ENCODE peak calls at places on chromosomes 6 and 20, in four cellular contexts. L, M, R and J are unnamed samples.

GRCh38 chr6:26457407-26457795 is 354 bp upstream of the BTN2A1 start:
- DNase-seq in L (no peak), M (peak), R (peak), J (no peak)

GRCh38 chr6:157066781-157067491 is 256.4 kb downstream of the TMEM242 start:
- DNase-seq in L (no peak), M (no peak), R (no peak), J (no peak)

GRCh38 chr6:45951771-45952529 is 63.7 kb downstream of the CLIC5 start:
- DNase-seq in L (no peak), M (no peak), R (no peak), J (no peak)

GRCh38 chr6:5866547-5867051 is 140.1 kb downstream of the NRN1 start:
- DNase-seq in L (no peak), M (no peak), R (peak), J (no peak)

GRCh38 chr6:136717297-136717990 is 74.8 kb downstream of the MAP3K5 start:
- DNase-seq in L (no peak), M (no peak), R (no peak), J (no peak)

GRCh38 chr20:39893013-39893685 is 795.9 kb downstream of the MAFB start:
- DNase-seq in L (peak), M (no peak), R (no peak), J (no peak)

GRCh38 chr6:70954750-70955149 is 2.1 kb downstream of the B3GAT2 start:
- DNase-seq in L (no peak), M (no peak), R (no peak), J (no peak)

GRCh38 chr6:154252676-154253075 is 103.9 kb downstream of the IPCEF1 start:
- DNase-seq in L (no peak), M (no peak), R (no peak), J (no peak)

GRCh38 chr20:16691381-16691780 is 38.4 kb upstream of the SNRPB2 start:
- DNase-seq in L (no peak), M (no peak), R (no peak), J (no peak)

GRCh38 chr6:54655162-54655561 is 191.4 kb upstream of the FAM83B start:
- DNase-seq in L (no peak), M (no peak), R (no peak), J (no peak)

GRCh38 chr6:130457605-130458004 is 91.8 kb downstream of the TMEM200A start:
- DNase-seq in L (no peak), M (no peak), R (no peak), J (no peak)

GRCh38 chr6:170228581-170229310 is 62.1 kb downstream of the DLL1 start:
- DNase-seq in L (no peak), M (peak), R (no peak), J (no peak)

GRCh38 chr6:19668710-19669109 is 168.5 kb upstream of the ID4 start:
- DNase-seq in L (no peak), M (no peak), R (no peak), J (no peak)

GRCh38 chr6:1029196-1029595 is 282.7 kb upstream of the FOXQ1 start:
- DNase-seq in L (peak), M (no peak), R (no peak), J (no peak)